ENCODE peak calls at places on chromosomes 7 and 10, in eight cellular contexts. E is osteoblast, B is WERI-Rb-1, C is lung, N is mammary epithelial cell, T is endodermal cell, X is GM12878, Z is heart right ventricle. L is an unnamed sample.

GRCh38 chr10:46543379-46544014 is 13.0 kb downstream of the GPRIN2 start:
- DNase-seq in E (peak; percentile 82), B (peak; percentile 3), C (no peak), N (no peak), T (peak; percentile 50), X (no peak), Z (no peak), L (peak; percentile 8)

GRCh38 chr7:90834771-90835170 is 238.7 kb downstream of the CDK14 start:
- DNase-seq in E (no peak), B (peak; percentile 78), C (no peak), N (no peak), T (no peak), X (no peak), Z (no peak), L (no peak)

GRCh38 chr10:96711048-96711713 is 9.1 kb downstream of the PIK3AP1 start:
- DNase-seq in E (no peak), B (no peak), C (no peak), N (no peak), T (no peak), X (no peak), Z (no peak), L (no peak)

GRCh38 chr7:27190284-27190748 is 5.3 kb upstream of the HOXA11 start:
- DNase-seq in E (no peak), B (no peak), C (no peak), N (no peak), T (peak; percentile 20), X (no peak), Z (no peak), L (no peak)

GRCh38 chr10:50624866-50625491 is 1.2 kb upstream of the SGMS1 start:
- DNase-seq in E (peak; percentile 97), B (peak; percentile 54), C (peak; percentile 68), N (peak; percentile 58), T (peak; percentile 88), X (no peak), Z (peak; percentile 54), L (peak; percentile 80)

GRCh38 chr10:64379898-64380297 is 858.7 kb downstream of the REEP3 start:
- DNase-seq in E (no peak), B (peak; percentile 57), C (no peak), N (no peak), T (peak; percentile 70), X (no peak), Z (no peak), L (peak; percentile 23)

GRCh38 chr7:114939484-114940097 is 17.7 kb downstream of the MDFIC start:
- DNase-seq in E (no peak), B (no peak), C (no peak), N (no peak), T (no peak), X (no peak), Z (no peak), L (no peak)

GRCh38 chr7:1397491-1398327 is 61.6 kb downstream of the MICALL2 start:
- DNase-seq in E (peak; percentile 90), B (no peak), C (no peak), N (no peak), T (no peak), X (no peak), Z (no peak), L (no peak)

GRCh38 chr7:138875794-138876193 is 77.8 kb upstream of the ATP6V0A4 start:
- DNase-seq in E (peak; percentile 89), B (no peak), C (no peak), N (peak; percentile 96), T (no peak), X (no peak), Z (no peak), L (no peak)

GRCh38 chr7:108086962-108087361 is 43.2 kb downstream of the LAMB4 start:
- DNase-seq in E (no peak), B (no peak), C (no peak), N (no peak), T (no peak), X (no peak), Z (no peak), L (no peak)

GRCh38 chr10:4686644-4686996 is 139.4 kb upstream of the AKR1E2 start:
- DNase-seq in E (peak; percentile 74), B (no peak), C (no peak), N (peak; percentile 99), T (no peak), X (no peak), Z (no peak), L (no peak)

GRCh38 chr10:14010827-14011574 is 319.7 kb downstream of the FRMD4A start:
- DNase-seq in E (peak; percentile 52), B (no peak), C (no peak), N (no peak), T (no peak), X (no peak), Z (no peak), L (no peak)

GRCh38 chr10:47282657-47283018 is 17.4 kb upstream of the GDF10 start:
- DNase-seq in E (no peak), B (no peak), C (no peak), N (no peak), T (no peak), X (no peak), Z (no peak), L (no peak)

GRCh38 chr7:1129431-1129830 is 30.6 kb downstream of the ZFAND2A start:
- DNase-seq in E (no peak), B (no peak), C (no peak), N (no peak), T (no peak), X (no peak), Z (no peak), L (no peak)

GRCh38 chr7:57775396-57776088 is 325.6 kb downstream of the ZNF716 start:
- DNase-seq in E (no peak), B (no peak), C (no peak), N (no peak), T (no peak), X (no peak), Z (no peak), L (no peak)

GRCh38 chr7:57769131-57769530 is 319.2 kb downstream of the ZNF716 start:
- DNase-seq in E (no peak), B (no peak), C (no peak), N (no peak), T (no peak), X (no peak), Z (no peak), L (no peak)

GRCh38 chr7:57769958-57770357 is 320.0 kb downstream of the ZNF716 start:
- DNase-seq in E (no peak), B (no peak), C (no peak), N (no peak), T (no peak), X (no peak), Z (no peak), L (no peak)

GRCh38 chr7:57772126-57772924 is 322.3 kb downstream of the ZNF716 start:
- DNase-seq in E (no peak), B (no peak), C (no peak), N (no peak), T (no peak), X (no peak), Z (no peak), L (no peak)

GRCh38 chr7:57774300-57774699 is 324.3 kb downstream of the ZNF716 start:
- DNase-seq in E (no peak), B (no peak), C (no peak), N (no peak), T (no peak), X (no peak), Z (no peak), L (no peak)
- H3K9me3 ChIP-seq in E (no peaks in the 10 kb centered on the region), B (peaks cover 5% of the 10 kb centered on the region), C (peaks cover 55% of the 10 kb centered on the region), N (peaks cover 48% of the 10 kb centered on the region), T (peaks cover 46% of the 10 kb centered on the region), X (no peaks in the 10 kb centered on the region), Z (no peaks in the 10 kb centered on the region), L (no peaks in the 10 kb centered on the region)

DNA sequence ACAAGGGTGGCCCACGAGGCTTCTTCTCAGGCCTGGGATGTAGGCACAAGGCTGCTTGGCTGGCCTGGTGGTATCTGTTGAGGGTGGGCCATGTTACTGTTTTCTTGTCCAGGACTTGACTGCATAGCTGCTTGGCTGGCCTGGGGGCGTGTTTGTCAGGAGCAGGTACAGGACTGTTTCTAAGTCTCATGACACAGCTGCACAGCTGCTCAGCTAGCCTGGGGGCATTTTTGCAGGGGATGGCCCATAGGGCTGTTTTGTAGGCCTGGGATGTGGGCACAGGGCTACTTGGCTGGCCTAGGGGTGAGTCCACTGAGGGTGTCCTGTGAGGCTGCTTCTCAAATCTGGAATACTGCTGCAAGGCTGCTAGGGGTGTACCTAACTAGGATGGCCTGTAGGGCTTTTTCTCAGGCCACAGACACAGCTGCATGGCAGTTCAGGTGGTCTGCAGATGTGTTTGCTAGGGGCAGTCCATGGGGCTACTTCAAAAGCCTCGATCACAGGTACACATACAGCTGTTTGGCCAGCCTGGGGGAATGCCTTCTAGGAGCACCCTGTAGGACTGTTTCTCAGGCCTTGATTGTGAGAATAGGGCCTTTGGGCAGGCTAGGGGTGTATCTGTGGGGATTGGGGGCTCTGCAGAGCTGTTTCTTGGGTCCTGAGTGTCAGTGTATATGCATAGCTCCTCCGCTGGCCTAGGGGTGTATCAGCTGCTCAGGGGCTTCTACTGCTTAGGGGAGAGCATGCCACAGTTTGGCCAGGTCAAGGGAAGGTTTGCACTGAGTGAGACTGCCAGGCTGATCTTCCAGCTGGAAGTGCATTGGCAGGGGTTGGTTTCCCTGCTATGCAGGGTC is 26.6 kb upstream of the PLA2G12B start:
- DNase-seq in E (no peak), B (no peak), C (no peak), N (peak; percentile 52), T (no peak), X (no peak), Z (no peak), L (peak; percentile 20)
- H3K9me3 ChIP-seq in E (peaks cover 2% of the 10 kb centered on the region), B (peaks cover 16% of the 10 kb centered on the region), C (peaks cover 10% of the 10 kb centered on the region), N (peaks cover 10% of the 10 kb centered on the region), T (peaks cover 41% of the 10 kb centered on the region), X (peaks cover 2% of the 10 kb centered on the region), Z (peaks cover 30% of the 10 kb centered on the region), L (peaks cover 3% of the 10 kb centered on the region)

DNA sequence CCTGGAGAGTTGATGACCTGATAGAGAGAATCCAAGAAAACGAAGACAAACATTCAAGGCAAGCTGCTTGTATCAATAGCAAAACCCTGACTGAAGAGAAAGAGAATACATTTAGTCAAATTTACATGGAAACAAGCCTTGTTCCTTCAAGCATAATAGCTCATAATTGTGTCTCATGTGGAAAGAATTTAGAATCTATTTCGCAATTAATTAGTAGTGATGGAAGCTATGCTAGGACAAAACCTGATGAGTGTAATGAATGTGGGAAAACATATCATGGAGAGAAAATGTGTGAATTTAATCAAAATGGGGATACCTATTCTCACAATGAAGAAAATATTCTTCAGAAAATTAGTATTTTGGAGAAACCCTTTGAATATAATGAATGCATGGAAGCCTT is 18.0 kb downstream of the RBAK start:
- DNase-seq in E (no peak), B (no peak), C (no peak), N (no peak), T (no peak), X (no peak), Z (no peak), L (no peak)
- H3K9me3 ChIP-seq in E (peaks cover 67% of the 10 kb centered on the region), B (peaks cover 25% of the 10 kb centered on the region), C (peaks cover 24% of the 10 kb centered on the region), N (peaks cover 79% of the 10 kb centered on the region), T (peaks cover 100% of the 10 kb centered on the region), X (peaks cover 59% of the 10 kb centered on the region), Z (peaks cover 88% of the 10 kb centered on the region), L (peaks cover 7% of the 10 kb centered on the region)

GRCh38 chr10:131273476-131273875 is 38.0 kb downstream of the TCERG1L start:
- DNase-seq in E (no peak), B (no peak), C (no peak), N (no peak), T (peak; percentile 33), X (no peak), Z (no peak), L (no peak)
- H3K9me3 ChIP-seq in E (no peaks in the 10 kb centered on the region), B (no peaks in the 10 kb centered on the region), C (peaks cover 3% of the 10 kb centered on the region), N (peaks cover 45% of the 10 kb centered on the region), T (no peaks in the 10 kb centered on the region), X (no peaks in the 10 kb centered on the region), Z (no peaks in the 10 kb centered on the region), L (no peaks in the 10 kb centered on the region)

DNA sequence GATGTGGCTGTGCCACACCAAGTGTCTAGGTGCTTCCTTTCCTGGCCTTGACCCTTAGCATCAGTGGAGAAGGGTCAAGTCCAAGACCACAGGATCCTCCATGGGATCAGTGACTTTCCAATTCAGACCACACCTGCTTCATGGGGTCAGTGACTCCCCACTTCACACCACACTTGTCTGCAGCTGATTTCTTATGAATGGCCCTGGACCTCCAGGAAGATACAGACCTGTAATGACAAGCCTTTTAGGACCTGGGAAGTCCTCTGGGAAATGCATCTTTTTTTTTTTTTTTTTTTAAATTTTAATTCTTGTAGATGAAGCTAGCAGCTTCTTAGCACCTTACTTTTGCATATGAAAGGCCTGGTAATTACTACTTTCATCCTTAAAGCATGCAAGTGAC is 1018.5 kb downstream of the TYW1 start:
- DNase-seq in E (no peak), B (no peak), C (no peak), N (no peak), T (peak; percentile 59), X (no peak), Z (no peak), L (no peak)
- H3K9me3 ChIP-seq in E (no peaks in the 10 kb centered on the region), B (no peaks in the 10 kb centered on the region), C (peaks cover 4% of the 10 kb centered on the region), N (peaks cover 23% of the 10 kb centered on the region), T (no peaks in the 10 kb centered on the region), X (no peaks in the 10 kb centered on the region), Z (no peaks in the 10 kb centered on the region), L (no peaks in the 10 kb centered on the region)

L was measured in BE2C.